ENCODE peak calls at places on chromosome X, in six cellular contexts. J is mesendoderm; O is HT-29; V is stimulated activated CD8-positive, alpha-beta memory T cell treated with anti-CD3 and anti-CD28 coated beads, Interleukin-7, amount 100 ng/mL, for 24 hours; H is activated CD4-positive, alpha-beta T cell treated with anti-CD3 and anti-CD28 coated beads, Interleukin-2, amount 50 U/mL, for 1 hour; D is ACHN. A is an unnamed sample.

GRCh38 chrX:42585842-42586621 is 191.9 kb downstream of the PPP1R2C start:
- DNase-seq in J (no peak), O (no peak), V (no peak), H (no peak), D (no peak), A (no peak)

GRCh38 chrX:85303544-85303943 is 59.8 kb downstream of the ZNF711 start:
- DNase-seq in J (no peak), O (no peak), V (no peak), H (no peak), D (no peak), A (no peak)

GRCh38 chrX:102154218-102154860 is 1.4 kb downstream of the BEX5 start:
- DNase-seq in J (peak), O (no peak), V (no peak), H (no peak), D (no peak), A (no peak)

GRCh38 chrX:44903107-44903506 is 30.1 kb downstream of the KDM6A start:
- DNase-seq in J (peak), O (no peak), V (no peak), H (no peak), D (peak), A (no peak)

GRCh38 chrX:130714135-130714534 is 188.9 kb downstream of the ENOX2 start:
- DNase-seq in J (no peak), O (no peak), V (no peak), H (no peak), D (no peak), A (no peak)

GRCh38 chrX:108590496-108590895 is 145.9 kb downstream of the IRS4 start:
- DNase-seq in J (no peak), O (no peak), V (no peak), H (no peak), D (no peak), A (no peak)

GRCh38 chrX:154002215-154002719 is 17.4 kb downstream of the IRAK1 start:
- DNase-seq in J (peak), O (peak), V (no peak), H (no peak), D (peak), A (peak)

GRCh38 chrX:116961872-116962582 is 499.3 kb upstream of the CT83 start:
- DNase-seq in J (peak), O (peak), V (no peak), H (no peak), D (no peak), A (no peak)

GRCh38 chrX:132591719-132592275 is 103.0 kb upstream of the MBNL3 start:
- DNase-seq in J (no peak), O (no peak), V (no peak), H (no peak), D (no peak), A (no peak)

GRCh38 chrX:154712781-154713391 is 38.0 kb downstream of the GAB3 start:
- DNase-seq in J (no peak), O (no peak), V (no peak), H (no peak), D (peak), A (peak)

GRCh38 chrX:151397741-151398070 is 700 bp downstream of the VMA21 start:
- DNase-seq in J (no peak), O (peak), V (no peak), H (no peak), D (no peak), A (peak)

GRCh38 chrX:11462136-11462535 is 168.9 kb downstream of the AMELX start:
- DNase-seq in J (no peak), O (no peak), V (no peak), H (no peak), D (no peak), A (no peak)

GRCh38 chrX:16695079-16695676 is 17.3 kb downstream of the CTPS2 start:
- DNase-seq in J (peak), O (peak), V (peak), H (peak), D (peak), A (peak)

GRCh38 chrX:151896734-151897474 is 15.8 kb upstream of the MAGEA4 start:
- DNase-seq in J (peak), O (no peak), V (no peak), H (no peak), D (no peak), A (no peak)

GRCh38 chrX:145816607-145817298 is 876 bp upstream of the SLITRK2 start:
- DNase-seq in J (no peak), O (no peak), V (no peak), H (no peak), D (no peak), A (no peak)

GRCh38 chrX:110600745-110601310 is 194.8 kb downstream of the CHRDL1 start:
- DNase-seq in J (peak), O (no peak), V (no peak), H (no peak), D (no peak), A (no peak)

GRCh38 chrX:119398974-119399771 is at the start of gene SLC25A43:
- DNase-seq in J (peak), O (peak), V (no peak), H (peak), D (peak), A (no peak)

GRCh38 chrX:27660878-27661277 is 70.7 kb downstream of the DCAF8L2 start:
- DNase-seq in J (peak), O (no peak), V (no peak), H (no peak), D (no peak), A (no peak)

GRCh38 chrX:151042852-151043251 is 59.7 kb downstream of the HMGB3 start:
- DNase-seq in J (no peak), O (no peak), V (no peak), H (no peak), D (no peak), A (no peak)

GRCh38 chrX:139708067-139708466 is at the start of gene MCF2:
- DNase-seq in J (no peak), O (no peak), V (no peak), H (no peak), D (no peak), A (no peak)

GRCh38 chrX:44314855-44315254 is 28.6 kb downstream of the EFHC2 start:
- DNase-seq in J (peak), O (no peak), V (no peak), H (no peak), D (no peak), A (no peak)

GRCh38 chrX:86604620-86605019 is 456.4 kb downstream of the DACH2 start:
- DNase-seq in J (peak), O (no peak), V (no peak), H (no peak), D (peak), A (no peak)

GRCh38 chrX:50456712-50457484 is 13.7 kb downstream of the DGKK start:
- DNase-seq in J (peak), O (no peak), V (no peak), H (no peak), D (no peak), A (no peak)

GRCh38 chrX:11792461-11793421 is 34.7 kb downstream of the MSL3 start:
- DNase-seq in J (no peak), O (no peak), V (no peak), H (peak), D (no peak), A (peak)

GRCh38 chrX:136933617-136934145 is 53.2 kb upstream of the RBMX start:
- DNase-seq in J (no peak), O (no peak), V (no peak), H (no peak), D (no peak), A (no peak)

GRCh38 chrX:27086221-27086620 is 376.9 kb downstream of the PPP4R3C start:
- DNase-seq in J (no peak), O (no peak), V (no peak), H (no peak), D (no peak), A (no peak)

GRCh38 chrX:40644821-40645358 is 2.5 kb downstream of the CXorf38 start:
- DNase-seq in J (peak), O (peak), V (no peak), H (peak), D (peak), A (peak)

GRCh38 chrX:45758319-45758718 is 557.6 kb upstream of the DIPK2B start:
- DNase-seq in J (no peak), O (no peak), V (no peak), H (peak), D (peak), A (peak)

GRCh38 chrX:119685225-119686066 is 7.5 kb downstream of the SEPTIN6 start:
- DNase-seq in J (no peak), O (no peak), V (no peak), H (no peak), D (no peak), A (peak)

A was measured in Jurkat, Clone E6-1.